ENCODE peak calls at places on chromosomes 7 and 10, in eight cellular contexts. T is fibroblast of the aortic adventitia, U is IMR-90, P is stomach, R is MCF 10A, I is colonic mucosa, W is endothelial cell, K is astrocyte of the spinal cord. F is an unnamed sample.
A peak's percentile ranks its signal among the peaks of the same experiment; 100 is the strongest.

GRCh38 chr10:131084791-131085585 is 226.5 kb downstream of the TCERG1L start:
- DNase-seq in T (no peak), U (no peak), P (no peak), R (no peak), I (no peak), W (no peak), K (no peak), F (no peak)

GRCh38 chr7:117157121-117157870 is 165.6 kb downstream of the WNT2 start:
- DNase-seq in T (peak; percentile 99), U (peak; percentile 87), P (no peak), R (peak; percentile 83), I (no peak), W (no peak), K (peak; percentile 90), F (no peak)

GRCh38 chr7:12092499-12093130 is 118.5 kb upstream of the TMEM106B start:
- DNase-seq in T (peak; percentile 15), U (peak; percentile 4), P (no peak), R (peak; percentile 30), I (no peak), W (no peak), K (no peak), F (no peak)

GRCh38 chr7:80923211-80923612 is 4.4 kb upstream of the SEMA3C start:
- DNase-seq in T (no peak), U (no peak), P (no peak), R (no peak), I (no peak), W (no peak), K (no peak), F (no peak)

GRCh38 chr10:69515699-69516547 is 57.3 kb downstream of the NEUROG3 start:
- DNase-seq in T (peak; percentile 67), U (peak; percentile 55), P (peak; percentile 79), R (peak; percentile 77), I (peak; percentile 78), W (peak; percentile 77), K (peak; percentile 63), F (peak; percentile 92)

GRCh38 chr7:154985230-154985629 is 17.7 kb downstream of the PAXIP1 start:
- DNase-seq in T (no peak), U (no peak), P (no peak), R (no peak), I (no peak), W (no peak), K (no peak), F (no peak)

GRCh38 chr10:103807996-103808395 is 47.4 kb downstream of the SH3PXD2A start:
- DNase-seq in T (no peak), U (no peak), P (no peak), R (no peak), I (no peak), W (no peak), K (no peak), F (no peak)

GRCh38 chr7:151759591-151760042 is 117.3 kb downstream of the PRKAG2 start:
- DNase-seq in T (peak; percentile 70), U (peak; percentile 65), P (peak; percentile 65), R (peak; percentile 78), I (peak; percentile 66), W (peak; percentile 74), K (peak; percentile 57), F (no peak)

GRCh38 chr10:132444877-132445351 is 47.9 kb downstream of the PWWP2B start:
- DNase-seq in T (no peak), U (no peak), P (no peak), R (peak; percentile 78), I (no peak), W (no peak), K (peak; percentile 40), F (no peak)

GRCh38 chr7:98852826-98853225 is 17.0 kb downstream of the TMEM130 start:
- DNase-seq in T (peak; percentile 55), U (peak; percentile 54), P (no peak), R (no peak), I (no peak), W (no peak), K (no peak), F (no peak)

GRCh38 chr10:8173243-8173865 is 118.9 kb downstream of the GATA3 start:
- DNase-seq in T (no peak), U (no peak), P (no peak), R (no peak), I (no peak), W (no peak), K (no peak), F (no peak)

GRCh38 chr10:15469066-15469465 is 98.0 kb upstream of the FAM171A1 start:
- DNase-seq in T (no peak), U (no peak), P (no peak), R (no peak), I (no peak), W (no peak), K (peak; percentile 55), F (no peak)

GRCh38 chr7:42233939-42234338 is 3.1 kb downstream of the GLI3 start:
- DNase-seq in T (peak; percentile 66), U (peak; percentile 68), P (no peak), R (no peak), I (no peak), W (no peak), K (peak; percentile 62), F (no peak)

GRCh38 chr7:26686448-26686981 is 177.9 kb downstream of the SKAP2 start:
- DNase-seq in T (peak; percentile 62), U (peak; percentile 92), P (no peak), R (peak; percentile 51), I (no peak), W (peak; percentile 33), K (peak; percentile 85), F (no peak)

GRCh38 chr7:55550838-55551537 is 21.3 kb downstream of the VOPP1 start:
- DNase-seq in T (no peak), U (no peak), P (no peak), R (no peak), I (no peak), W (no peak), K (no peak), F (no peak)

GRCh38 chr10:94076325-94076841 is 82.7 kb downstream of the PLCE1 start:
- DNase-seq in T (peak; percentile 89), U (peak; percentile 71), P (no peak), R (peak; percentile 5), I (peak; percentile 46), W (no peak), K (peak; percentile 81), F (no peak)
- TF ChIP-seq CTCF in T (peak; percentile 74), U (peak; percentile 73), P (peak; percentile 20), R (peak; percentile 23), I (no peak), W (peak; percentile 16), K (peak; percentile 59), F (peak; percentile 81)

DNA sequence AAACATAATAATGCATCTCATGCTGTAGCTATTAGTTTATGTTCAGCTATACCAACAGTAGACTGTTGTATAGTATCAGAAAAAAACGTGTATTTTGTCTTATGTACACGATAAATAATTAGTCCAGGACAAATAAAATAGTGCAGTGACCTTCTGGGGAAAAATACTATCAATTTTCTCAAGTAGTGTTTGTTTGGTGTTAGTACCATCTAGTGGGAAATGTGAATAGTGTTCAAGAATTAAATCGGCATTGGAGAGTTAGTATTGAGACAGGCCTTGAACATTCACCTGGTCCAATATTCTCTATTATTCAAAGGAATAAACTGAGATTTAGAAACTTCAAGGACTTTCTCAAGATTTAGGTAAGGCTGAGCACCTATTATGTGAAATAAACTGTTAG is 21.7 kb upstream of the OR2A5 start:
- DNase-seq in T (peak; percentile 65), U (peak; percentile 50), P (no peak), R (peak; percentile 39), I (no peak), W (no peak), K (peak; percentile 46), F (no peak)
- TF ChIP-seq CTCF in T (peak; percentile 59), U (peak; percentile 70), P (peak; percentile 17), R (peak; percentile 54), I (peak; percentile 29), W (no peak), K (peak; percentile 34), F (peak; percentile 67)

GRCh38 chr7:142327555-142327954 is 69.7 kb upstream of the PRSS58 start:
- DNase-seq in T (no peak), U (no peak), P (no peak), R (no peak), I (no peak), W (no peak), K (no peak), F (no peak)

GRCh38 chr7:142320883-142321282 is 63.0 kb upstream of the PRSS58 start:
- DNase-seq in T (no peak), U (no peak), P (no peak), R (no peak), I (no peak), W (no peak), K (no peak), F (no peak)

GRCh38 chr7:142321391-142321790 is 63.5 kb upstream of the PRSS58 start:
- DNase-seq in T (no peak), U (no peak), P (no peak), R (no peak), I (no peak), W (no peak), K (no peak), F (no peak)

GRCh38 chr7:142319970-142320369 is 62.1 kb upstream of the PRSS58 start:
- DNase-seq in T (no peak), U (no peak), P (no peak), R (no peak), I (no peak), W (peak; percentile 35), K (no peak), F (no peak)

DNA sequence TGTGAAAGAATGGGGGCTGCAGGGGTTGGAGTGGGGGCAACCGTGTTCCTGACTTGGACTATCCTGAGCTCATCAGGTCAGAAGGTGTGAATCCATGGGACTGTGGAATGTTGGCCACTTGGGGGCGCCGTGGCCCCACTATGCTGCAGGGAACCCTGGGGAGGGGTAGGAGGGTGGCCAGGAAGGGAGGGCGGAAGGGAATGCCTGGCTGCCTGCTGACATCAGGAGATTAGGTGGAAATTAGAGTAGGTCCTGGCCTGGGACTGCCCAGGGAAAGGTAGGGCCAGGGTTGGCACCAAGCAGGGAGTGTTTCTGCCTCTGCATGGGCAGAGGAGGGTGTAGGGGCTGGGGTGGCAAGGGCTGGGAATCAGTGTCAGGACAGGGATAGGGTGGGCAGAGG is 65.8 kb upstream of the PRSS58 start:
- DNase-seq in T (no peak), U (no peak), P (no peak), R (peak; percentile 57), I (no peak), W (peak; percentile 91), K (no peak), F (no peak)
- TF ChIP-seq CTCF in T (peak; percentile 34), U (peak; percentile 13), P (peak; percentile 17), R (peak; percentile 47), I (no peak), W (peak; percentile 81), K (peak; percentile 33), F (peak; percentile 16)

DNA sequence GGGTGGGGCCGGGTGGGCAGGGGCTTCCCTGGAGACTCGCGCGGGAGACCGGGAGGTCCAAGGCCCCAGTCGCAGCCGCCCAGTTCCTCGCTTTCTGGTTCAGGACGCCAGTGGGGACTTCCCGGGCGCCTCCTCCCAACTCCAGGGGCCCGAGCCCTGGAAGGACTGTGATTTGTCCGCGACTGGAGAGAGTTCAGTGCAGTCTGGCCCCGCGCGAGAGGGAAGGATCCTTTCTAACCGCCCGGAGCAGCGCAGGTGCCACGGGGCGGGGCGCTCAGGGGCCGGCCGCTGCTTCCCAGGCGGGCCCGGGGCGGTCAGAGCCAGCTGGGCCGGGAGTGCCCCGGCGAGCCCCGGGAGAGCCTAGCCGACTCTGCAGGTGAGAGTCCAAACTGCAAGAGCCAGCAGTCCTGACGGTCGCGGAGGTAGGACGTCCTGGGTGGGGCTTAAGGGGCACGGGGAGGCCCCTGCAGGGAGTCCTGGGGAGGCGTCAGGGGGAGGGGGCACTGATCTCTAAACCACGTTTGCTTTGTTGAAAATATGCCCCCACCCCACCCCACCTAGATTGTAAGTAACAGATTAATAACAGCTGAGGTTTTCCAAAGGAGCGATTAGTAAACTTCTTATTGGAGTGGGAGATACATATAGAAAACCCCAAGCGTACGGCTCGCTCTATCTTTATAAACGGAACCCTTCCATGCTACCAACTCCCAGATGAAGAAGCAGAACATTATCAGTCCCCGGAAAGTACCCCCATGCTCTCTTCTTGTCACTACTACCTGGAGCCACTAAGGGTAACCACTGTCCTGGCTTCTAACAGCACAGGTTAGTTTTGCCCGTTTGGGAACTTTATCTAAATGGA is 8.2 kb downstream of the NKX2-3 start:
- DNase-seq in T (no peak), U (no peak), P (peak; percentile 45), R (peak; percentile 31), I (no peak), W (no peak), K (no peak), F (peak; percentile 84)
- TF ChIP-seq CTCF in T (no peak), U (no peak), P (no peak), R (no peak), I (no peak), W (no peak), K (no peak), F (no peak)